ENCODE peak calls at places on chromosomes 16 and 17, in eight cellular contexts. One of them, this sample, is unnamed.

GRCh38 chr16:65249768-65250167 is 127.9 kb upstream of the CDH11 start:
- DNase-seq in GM06990: no peak
- DNase-seq in IMR-90: no peak
- DNase-seq in tibial artery: peak; percentile 85
- DNase-seq in lower leg skin: peak; percentile 20
- DNase-seq in epithelial cell of proximal tubule: no peak
- DNase-seq in astrocyte of the cerebellum: no peak
- DNase-seq in BE2C: peak; percentile 14
- DNase-seq in this sample: no peak

GRCh38 chr16:29007865-29008593 is 23.2 kb downstream of the LAT start:
- DNase-seq in GM06990: no peak
- DNase-seq in lower leg skin: no peak
- DNase-seq in astrocyte of the cerebellum: peak; percentile 19
- DNase-seq in BE2C: no peak
- DNase-seq in IMR-90: peak; percentile 90
- DNase-seq in tibial artery: no peak
- DNase-seq in epithelial cell of proximal tubule: no peak
- DNase-seq in this sample: peak; percentile 77

GRCh38 chr16:73996624-73997339 is 299.8 kb upstream of the PSMD7 start:
- DNase-seq in epithelial cell of proximal tubule: no peak
- DNase-seq in IMR-90: no peak
- DNase-seq in astrocyte of the cerebellum: no peak
- DNase-seq in lower leg skin: no peak
- DNase-seq in BE2C: no peak
- DNase-seq in GM06990: no peak
- DNase-seq in tibial artery: no peak
- DNase-seq in this sample: no peak

GRCh38 chr17:80649672-80650338 is 105.2 kb downstream of the RPTOR start:
- DNase-seq in tibial artery: no peak
- DNase-seq in astrocyte of the cerebellum: no peak
- DNase-seq in BE2C: peak; percentile 74
- DNase-seq in GM06990: no peak
- DNase-seq in epithelial cell of proximal tubule: peak; percentile 38
- DNase-seq in IMR-90: peak; percentile 92
- DNase-seq in lower leg skin: peak; percentile 45
- DNase-seq in this sample: peak; percentile 56

GRCh38 chr16:67552476-67552875 is 9.8 kb upstream of the CTCF start:
- DNase-seq in lower leg skin: no peak
- DNase-seq in GM06990: no peak
- DNase-seq in tibial artery: no peak
- DNase-seq in IMR-90: no peak
- DNase-seq in epithelial cell of proximal tubule: no peak
- DNase-seq in astrocyte of the cerebellum: no peak
- DNase-seq in BE2C: no peak
- DNase-seq in this sample: no peak

GRCh38 chr17:47694018-47694817 is at the start of gene TBKBP1:
- DNase-seq in IMR-90: peak; percentile 38
- DNase-seq in lower leg skin: no peak
- DNase-seq in GM06990: no peak
- DNase-seq in epithelial cell of proximal tubule: no peak
- DNase-seq in astrocyte of the cerebellum: no peak
- DNase-seq in BE2C: peak; percentile 82
- DNase-seq in tibial artery: peak; percentile 76
- DNase-seq in this sample: no peak

GRCh38 chr17:48429156-48429555 is 858 bp downstream of the SKAP1 start:
- DNase-seq in lower leg skin: no peak
- DNase-seq in astrocyte of the cerebellum: no peak
- DNase-seq in IMR-90: no peak
- DNase-seq in tibial artery: no peak
- DNase-seq in GM06990: no peak
- DNase-seq in BE2C: no peak
- DNase-seq in epithelial cell of proximal tubule: no peak
- DNase-seq in this sample: no peak

GRCh38 chr17:79609175-79609589 is 1.7 kb downstream of the RBFOX3 start:
- DNase-seq in astrocyte of the cerebellum: no peak
- DNase-seq in lower leg skin: no peak
- DNase-seq in epithelial cell of proximal tubule: no peak
- DNase-seq in GM06990: no peak
- DNase-seq in tibial artery: no peak
- DNase-seq in IMR-90: no peak
- DNase-seq in BE2C: no peak
- DNase-seq in this sample: no peak

GRCh38 chr17:59558953-59559352 is 6.5 kb upstream of the DHX40 start:
- DNase-seq in astrocyte of the cerebellum: no peak
- DNase-seq in lower leg skin: no peak
- DNase-seq in IMR-90: peak; percentile 7
- DNase-seq in tibial artery: no peak
- DNase-seq in GM06990: no peak
- DNase-seq in epithelial cell of proximal tubule: no peak
- DNase-seq in BE2C: no peak
- DNase-seq in this sample: no peak

GRCh38 chr16:56675685-56676210 is 6.1 kb downstream of the MT1H start:
- DNase-seq in IMR-90: no peak
- DNase-seq in BE2C: no peak
- DNase-seq in lower leg skin: no peak
- DNase-seq in GM06990: no peak
- DNase-seq in epithelial cell of proximal tubule: no peak
- DNase-seq in astrocyte of the cerebellum: no peak
- DNase-seq in tibial artery: no peak
- DNase-seq in this sample: no peak

GRCh38 chr16:50806099-50807062 is 64.5 kb downstream of the CYLD start:
- DNase-seq in IMR-90: peak; percentile 87
- DNase-seq in epithelial cell of proximal tubule: peak; percentile 71
- DNase-seq in GM06990: peak; percentile 77
- DNase-seq in astrocyte of the cerebellum: peak; percentile 88
- DNase-seq in BE2C: peak; percentile 78
- DNase-seq in lower leg skin: peak; percentile 87
- DNase-seq in tibial artery: peak; percentile 89
- DNase-seq in this sample: peak; percentile 72

DNA sequence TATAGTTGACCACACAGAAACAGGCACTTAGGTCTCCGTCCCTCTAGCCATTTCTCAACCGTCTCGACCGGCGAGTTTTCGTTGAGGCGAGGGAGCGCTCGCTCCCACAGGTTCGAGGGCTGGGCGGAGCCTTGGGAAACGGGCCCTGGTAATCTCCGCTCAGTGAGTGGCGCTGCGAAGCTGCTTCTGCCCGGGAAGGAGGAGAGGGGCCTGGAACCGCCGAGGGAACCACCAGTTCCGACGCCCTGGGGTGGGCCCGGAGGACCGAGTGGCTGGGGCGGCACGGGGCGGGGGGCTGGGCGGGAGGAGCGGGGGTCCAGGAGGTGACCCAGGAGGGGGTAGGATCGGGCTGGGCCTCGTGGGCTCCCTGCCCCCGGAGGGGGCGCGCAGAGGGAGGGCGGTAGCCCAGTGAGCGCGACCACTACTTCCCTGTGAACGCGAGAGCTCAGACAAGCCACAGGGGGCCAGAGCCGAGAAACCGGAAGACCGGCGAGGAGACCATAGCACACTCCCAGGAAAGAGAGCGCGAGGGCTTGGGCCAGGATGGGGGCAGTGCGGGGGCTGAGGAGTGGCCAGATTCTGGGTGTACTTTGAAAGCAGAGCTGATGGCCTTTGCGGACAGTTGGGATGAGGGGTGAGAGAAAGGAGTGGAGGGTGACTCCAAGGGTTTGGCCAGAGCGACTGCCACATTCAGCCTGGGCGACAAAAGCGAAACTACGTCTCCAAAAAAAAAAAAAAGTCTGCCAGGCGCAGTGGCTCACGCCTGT is 29.9 kb upstream of the ARL4D start:
- DNase-seq in IMR-90: peak; percentile 70
- DNase-seq in epithelial cell of proximal tubule: no peak
- DNase-seq in BE2C: no peak
- DNase-seq in astrocyte of the cerebellum: no peak
- DNase-seq in GM06990: peak; percentile 81
- DNase-seq in lower leg skin: peak; percentile 81
- DNase-seq in tibial artery: peak; percentile 91
- DNase-seq in this sample: no peak
- TF ChIP-seq CTCF in IMR-90: peak; percentile 28
- TF ChIP-seq CTCF in epithelial cell of proximal tubule: peak; percentile 13
- TF ChIP-seq CTCF in BE2C: no peak
- TF ChIP-seq CTCF in astrocyte of the cerebellum: no peak
- TF ChIP-seq CTCF in GM06990: no peak
- TF ChIP-seq CTCF in lower leg skin: no peak
- TF ChIP-seq CTCF in tibial artery: no peak
- TF ChIP-seq CTCF in this sample: no peak

GRCh38 chr17:1193300-1193699 is 13.5 kb upstream of the ABR start:
- DNase-seq in epithelial cell of proximal tubule: no peak
- DNase-seq in GM06990: no peak
- DNase-seq in astrocyte of the cerebellum: no peak
- DNase-seq in BE2C: no peak
- DNase-seq in lower leg skin: no peak
- DNase-seq in IMR-90: no peak
- DNase-seq in tibial artery: no peak
- DNase-seq in this sample: no peak
- H3K4me3 ChIP-seq in epithelial cell of proximal tubule: no peak overlapping the region
- H3K4me3 ChIP-seq in GM06990: no peak overlapping the region
- H3K4me3 ChIP-seq in astrocyte of the cerebellum: no peak overlapping the region
- H3K4me3 ChIP-seq in BE2C: no peak overlapping the region
- H3K4me3 ChIP-seq in lower leg skin: no peak overlapping the region
- H3K4me3 ChIP-seq in IMR-90: no peak overlapping the region
- H3K4me3 ChIP-seq in tibial artery: no peak overlapping the region
- H3K4me3 ChIP-seq in this sample: no peak overlapping the region

GRCh38 chr17:1972429-1973160 is 52.5 kb downstream of the RTN4RL1 start:
- DNase-seq in astrocyte of the cerebellum: no peak
- DNase-seq in BE2C: no peak
- DNase-seq in epithelial cell of proximal tubule: no peak
- DNase-seq in IMR-90: peak; percentile 12
- DNase-seq in GM06990: no peak
- DNase-seq in lower leg skin: no peak
- DNase-seq in tibial artery: no peak
- DNase-seq in this sample: no peak
- TF ChIP-seq CTCF in astrocyte of the cerebellum: no peak
- TF ChIP-seq CTCF in BE2C: no peak
- TF ChIP-seq CTCF in epithelial cell of proximal tubule: no peak
- TF ChIP-seq CTCF in IMR-90: no peak
- TF ChIP-seq CTCF in GM06990: no peak
- TF ChIP-seq CTCF in lower leg skin: no peak
- TF ChIP-seq CTCF in tibial artery: no peak
- TF ChIP-seq CTCF in this sample: no peak

DNA sequence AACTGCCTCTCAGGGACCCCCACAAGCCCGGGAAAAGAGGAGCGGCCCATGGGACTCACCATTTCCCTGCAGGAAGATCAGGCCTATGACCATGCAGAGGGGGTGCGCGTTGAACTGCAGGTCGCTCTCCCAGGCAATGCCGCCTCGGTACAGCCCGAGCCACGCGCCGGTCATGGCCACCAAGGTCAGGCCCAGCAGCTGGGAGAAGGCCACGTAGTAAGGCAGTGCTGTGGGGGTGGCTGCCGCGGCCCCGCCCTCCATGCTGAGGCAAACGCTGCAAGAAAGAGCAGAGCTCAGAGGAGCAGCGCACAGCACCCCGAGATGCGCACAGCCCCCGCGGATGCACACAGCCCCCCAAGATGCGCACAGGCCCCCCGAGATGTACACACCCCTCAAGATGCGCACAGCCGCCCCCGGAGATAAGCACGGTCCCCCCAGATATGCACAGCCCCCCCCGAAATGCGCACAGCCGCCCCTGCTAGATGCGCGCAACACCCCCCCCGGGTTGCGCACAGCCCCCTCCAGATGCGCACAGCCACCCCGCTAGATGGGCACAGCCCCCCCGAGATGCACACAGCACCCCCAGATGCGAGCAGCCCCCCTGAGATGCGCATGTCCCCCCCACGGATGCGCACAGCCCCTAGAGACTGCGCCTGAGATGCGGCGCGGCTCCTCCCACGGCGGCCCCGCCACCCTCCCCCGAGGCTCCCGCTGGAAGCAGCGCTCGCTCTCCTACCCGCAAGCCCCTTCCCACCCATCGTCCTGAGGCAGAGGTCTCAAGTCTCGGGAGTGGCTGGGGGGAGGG is 8.6 kb downstream of the CYB561 start:
- DNase-seq in IMR-90: no peak
- DNase-seq in tibial artery: no peak
- DNase-seq in lower leg skin: no peak
- DNase-seq in epithelial cell of proximal tubule: no peak
- DNase-seq in GM06990: no peak
- DNase-seq in astrocyte of the cerebellum: no peak
- DNase-seq in BE2C: peak; percentile 55
- DNase-seq in this sample: no peak
- H3K4me3 ChIP-seq in IMR-90: no peak overlapping the region
- H3K4me3 ChIP-seq in tibial artery: no peak overlapping the region
- H3K4me3 ChIP-seq in lower leg skin: no peak overlapping the region
- H3K4me3 ChIP-seq in epithelial cell of proximal tubule: no peak overlapping the region
- H3K4me3 ChIP-seq in GM06990: no peak overlapping the region
- H3K4me3 ChIP-seq in astrocyte of the cerebellum: no peak overlapping the region
- H3K4me3 ChIP-seq in BE2C: peak overlapping the region; percentile 79
- H3K4me3 ChIP-seq in this sample: no peak overlapping the region

DNA sequence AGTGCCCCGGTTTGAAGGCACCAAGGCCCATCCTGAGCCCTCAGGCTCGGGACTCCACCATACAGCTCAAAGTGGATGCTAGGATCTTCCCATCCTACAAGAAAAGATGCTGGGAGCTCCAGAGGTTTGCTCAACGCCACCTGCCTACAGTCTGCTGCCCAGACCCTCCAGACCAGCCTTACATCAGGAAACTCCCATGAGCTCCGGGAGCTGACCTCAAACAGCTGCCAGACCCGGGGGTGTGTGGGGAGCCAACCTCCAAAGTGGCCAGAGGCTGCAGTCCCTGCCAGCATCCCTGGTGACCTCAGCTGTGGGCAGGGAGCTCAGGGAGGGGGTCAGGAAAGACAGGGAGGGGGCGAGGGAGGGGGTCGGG is 43.8 kb downstream of the C16orf82 start:
- DNase-seq in epithelial cell of proximal tubule: no peak
- DNase-seq in BE2C: no peak
- DNase-seq in lower leg skin: no peak
- DNase-seq in IMR-90: no peak
- DNase-seq in GM06990: no peak
- DNase-seq in astrocyte of the cerebellum: no peak
- DNase-seq in tibial artery: no peak
- DNase-seq in this sample: no peak
- TF ChIP-seq CTCF in epithelial cell of proximal tubule: no peak
- TF ChIP-seq CTCF in BE2C: no peak
- TF ChIP-seq CTCF in lower leg skin: no peak
- TF ChIP-seq CTCF in IMR-90: no peak
- TF ChIP-seq CTCF in GM06990: no peak
- TF ChIP-seq CTCF in astrocyte of the cerebellum: no peak
- TF ChIP-seq CTCF in tibial artery: no peak
- TF ChIP-seq CTCF in this sample: no peak

DNA sequence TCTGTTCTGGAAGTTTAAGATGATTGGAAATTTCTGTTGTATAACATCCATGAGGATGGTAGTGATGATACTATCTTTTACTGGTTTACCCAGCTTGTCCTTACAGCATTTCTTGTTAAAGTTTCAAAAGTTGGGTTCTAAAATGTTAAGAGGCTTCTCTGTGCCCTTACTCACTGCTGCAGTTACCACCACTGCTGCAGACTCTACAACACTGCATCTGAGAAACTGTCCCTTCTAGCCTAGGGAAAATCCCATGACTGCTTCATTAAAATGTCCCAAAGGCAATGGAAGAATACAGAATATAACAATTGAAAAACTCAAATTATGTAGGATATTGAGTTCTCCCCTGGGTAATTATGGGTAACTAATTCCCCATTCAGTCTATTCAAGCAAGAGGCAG is 3.8 kb upstream of the NSRP1 start:
- DNase-seq in BE2C: no peak
- DNase-seq in lower leg skin: no peak
- DNase-seq in astrocyte of the cerebellum: no peak
- DNase-seq in epithelial cell of proximal tubule: no peak
- DNase-seq in IMR-90: no peak
- DNase-seq in tibial artery: no peak
- DNase-seq in GM06990: no peak
- DNase-seq in this sample: no peak
- H3K4me3 ChIP-seq in BE2C: no peak overlapping the region
- H3K4me3 ChIP-seq in lower leg skin: no peak overlapping the region
- H3K4me3 ChIP-seq in astrocyte of the cerebellum: no peak overlapping the region
- H3K4me3 ChIP-seq in epithelial cell of proximal tubule: no peak overlapping the region
- H3K4me3 ChIP-seq in IMR-90: no peak overlapping the region
- H3K4me3 ChIP-seq in tibial artery: no peak overlapping the region
- H3K4me3 ChIP-seq in GM06990: no peak overlapping the region
- H3K4me3 ChIP-seq in this sample: no peak overlapping the region